ENCODE peak calls at places on chromosomes 1 and 21, in eight cellular contexts. One of them, this sample, is unnamed.

GRCh38 chr1:5099018-5099417 is 444.6 kb downstream of the AJAP1 start:
- DNase-seq in NCI-H510A treated with DMSO at 0.1 percent for 48 hours: peak
- DNase-seq in NCI-H446 treated with DMSO at 0.1 percent for 48 hours: no peak
- DNase-seq in HEK293T: no peak
- DNase-seq in SJSA1: no peak
- DNase-seq in T-helper 1 cell: no peak
- DNase-seq in ascending aorta: no peak
- DNase-seq in left ventricle myocardium inferior: no peak
- DNase-seq in this sample: no peak

GRCh38 chr1:71083271-71083670 is 2.4 kb upstream of the ZRANB2 start:
- DNase-seq in NCI-H510A treated with DMSO at 0.1 percent for 48 hours: no peak
- DNase-seq in NCI-H446 treated with DMSO at 0.1 percent for 48 hours: no peak
- DNase-seq in HEK293T: no peak
- DNase-seq in SJSA1: peak
- DNase-seq in T-helper 1 cell: no peak
- DNase-seq in ascending aorta: no peak
- DNase-seq in left ventricle myocardium inferior: no peak
- DNase-seq in this sample: no peak

GRCh38 chr1:118360817-118361216 is 175.8 kb upstream of the SPAG17 start:
- DNase-seq in NCI-H510A treated with DMSO at 0.1 percent for 48 hours: no peak
- DNase-seq in NCI-H446 treated with DMSO at 0.1 percent for 48 hours: peak
- DNase-seq in HEK293T: no peak
- DNase-seq in SJSA1: peak
- DNase-seq in T-helper 1 cell: no peak
- DNase-seq in ascending aorta: no peak
- DNase-seq in left ventricle myocardium inferior: no peak
- DNase-seq in this sample: no peak

GRCh38 chr1:246773213-246773641 is 49.0 kb downstream of the SCCPDH start:
- DNase-seq in NCI-H510A treated with DMSO at 0.1 percent for 48 hours: no peak
- DNase-seq in NCI-H446 treated with DMSO at 0.1 percent for 48 hours: no peak
- DNase-seq in HEK293T: no peak
- DNase-seq in SJSA1: no peak
- DNase-seq in T-helper 1 cell: no peak
- DNase-seq in ascending aorta: no peak
- DNase-seq in left ventricle myocardium inferior: no peak
- DNase-seq in this sample: no peak

GRCh38 chr1:167514278-167514677 is 4.1 kb downstream of the CD247 start:
- DNase-seq in NCI-H510A treated with DMSO at 0.1 percent for 48 hours: no peak
- DNase-seq in NCI-H446 treated with DMSO at 0.1 percent for 48 hours: no peak
- DNase-seq in HEK293T: no peak
- DNase-seq in SJSA1: no peak
- DNase-seq in T-helper 1 cell: no peak
- DNase-seq in ascending aorta: peak
- DNase-seq in left ventricle myocardium inferior: no peak
- DNase-seq in this sample: no peak

GRCh38 chr1:96306809-96307208 is 414.8 kb upstream of the PTBP2 start:
- DNase-seq in NCI-H510A treated with DMSO at 0.1 percent for 48 hours: no peak
- DNase-seq in NCI-H446 treated with DMSO at 0.1 percent for 48 hours: no peak
- DNase-seq in HEK293T: no peak
- DNase-seq in SJSA1: no peak
- DNase-seq in T-helper 1 cell: no peak
- DNase-seq in ascending aorta: no peak
- DNase-seq in left ventricle myocardium inferior: no peak
- DNase-seq in this sample: no peak

GRCh38 chr1:56189946-56190920 is 389.1 kb downstream of the PLPP3 start:
- DNase-seq in NCI-H510A treated with DMSO at 0.1 percent for 48 hours: no peak
- DNase-seq in NCI-H446 treated with DMSO at 0.1 percent for 48 hours: no peak
- DNase-seq in HEK293T: peak
- DNase-seq in SJSA1: peak
- DNase-seq in T-helper 1 cell: no peak
- DNase-seq in ascending aorta: no peak
- DNase-seq in left ventricle myocardium inferior: no peak
- DNase-seq in this sample: no peak

GRCh38 chr1:160521554-160521953 is 1.5 kb downstream of the SLAMF6 start:
- DNase-seq in NCI-H510A treated with DMSO at 0.1 percent for 48 hours: no peak
- DNase-seq in NCI-H446 treated with DMSO at 0.1 percent for 48 hours: no peak
- DNase-seq in HEK293T: no peak
- DNase-seq in SJSA1: no peak
- DNase-seq in T-helper 1 cell: no peak
- DNase-seq in ascending aorta: no peak
- DNase-seq in left ventricle myocardium inferior: no peak
- DNase-seq in this sample: no peak

GRCh38 chr1:92486251-92487077 is at the start of gene GFI1:
- DNase-seq in NCI-H510A treated with DMSO at 0.1 percent for 48 hours: peak
- DNase-seq in NCI-H446 treated with DMSO at 0.1 percent for 48 hours: no peak
- DNase-seq in HEK293T: peak
- DNase-seq in SJSA1: no peak
- DNase-seq in T-helper 1 cell: peak
- DNase-seq in ascending aorta: peak
- DNase-seq in left ventricle myocardium inferior: peak
- DNase-seq in this sample: no peak

GRCh38 chr1:116066868-116067563 is 44.2 kb upstream of the MAB21L3 start:
- DNase-seq in NCI-H510A treated with DMSO at 0.1 percent for 48 hours: no peak
- DNase-seq in NCI-H446 treated with DMSO at 0.1 percent for 48 hours: no peak
- DNase-seq in HEK293T: no peak
- DNase-seq in SJSA1: peak
- DNase-seq in T-helper 1 cell: no peak
- DNase-seq in ascending aorta: no peak
- DNase-seq in left ventricle myocardium inferior: no peak
- DNase-seq in this sample: no peak

GRCh38 chr1:100896481-100896982 is 642 bp downstream of the SLC30A7 start:
- DNase-seq in NCI-H510A treated with DMSO at 0.1 percent for 48 hours: peak
- DNase-seq in NCI-H446 treated with DMSO at 0.1 percent for 48 hours: peak
- DNase-seq in HEK293T: peak
- DNase-seq in SJSA1: peak
- DNase-seq in T-helper 1 cell: peak
- DNase-seq in ascending aorta: no peak
- DNase-seq in left ventricle myocardium inferior: no peak
- DNase-seq in this sample: no peak

GRCh38 chr1:64959973-64960372 is 6.4 kb downstream of the JAK1 start:
- DNase-seq in NCI-H510A treated with DMSO at 0.1 percent for 48 hours: no peak
- DNase-seq in NCI-H446 treated with DMSO at 0.1 percent for 48 hours: no peak
- DNase-seq in HEK293T: no peak
- DNase-seq in SJSA1: no peak
- DNase-seq in T-helper 1 cell: no peak
- DNase-seq in ascending aorta: no peak
- DNase-seq in left ventricle myocardium inferior: no peak
- DNase-seq in this sample: no peak

GRCh38 chr1:31505884-31506497 is 70.3 kb upstream of the TINAGL1 start:
- DNase-seq in NCI-H510A treated with DMSO at 0.1 percent for 48 hours: no peak
- DNase-seq in NCI-H446 treated with DMSO at 0.1 percent for 48 hours: no peak
- DNase-seq in HEK293T: no peak
- DNase-seq in SJSA1: peak
- DNase-seq in T-helper 1 cell: no peak
- DNase-seq in ascending aorta: no peak
- DNase-seq in left ventricle myocardium inferior: no peak
- DNase-seq in this sample: no peak

GRCh38 chr21:27406297-27407009 is 439.6 kb upstream of the ADAMTS5 start:
- DNase-seq in NCI-H510A treated with DMSO at 0.1 percent for 48 hours: no peak
- DNase-seq in NCI-H446 treated with DMSO at 0.1 percent for 48 hours: no peak
- DNase-seq in HEK293T: no peak
- DNase-seq in SJSA1: no peak
- DNase-seq in T-helper 1 cell: no peak
- DNase-seq in ascending aorta: no peak
- DNase-seq in left ventricle myocardium inferior: no peak
- DNase-seq in this sample: no peak

GRCh38 chr1:202462342-202463076 is 114.0 kb downstream of the PPP1R12B start:
- DNase-seq in NCI-H510A treated with DMSO at 0.1 percent for 48 hours: peak
- DNase-seq in NCI-H446 treated with DMSO at 0.1 percent for 48 hours: no peak
- DNase-seq in HEK293T: no peak
- DNase-seq in SJSA1: no peak
- DNase-seq in T-helper 1 cell: no peak
- DNase-seq in ascending aorta: no peak
- DNase-seq in left ventricle myocardium inferior: no peak
- DNase-seq in this sample: peak

GRCh38 chr1:192702212-192702993 is 66.5 kb downstream of the RGS13 start:
- DNase-seq in NCI-H510A treated with DMSO at 0.1 percent for 48 hours: no peak
- DNase-seq in NCI-H446 treated with DMSO at 0.1 percent for 48 hours: no peak
- DNase-seq in HEK293T: no peak
- DNase-seq in SJSA1: peak
- DNase-seq in T-helper 1 cell: no peak
- DNase-seq in ascending aorta: no peak
- DNase-seq in left ventricle myocardium inferior: no peak
- DNase-seq in this sample: no peak

GRCh38 chr1:24673336-24673735 is 30.2 kb downstream of the SRRM1 start:
- DNase-seq in NCI-H510A treated with DMSO at 0.1 percent for 48 hours: no peak
- DNase-seq in NCI-H446 treated with DMSO at 0.1 percent for 48 hours: no peak
- DNase-seq in HEK293T: no peak
- DNase-seq in SJSA1: no peak
- DNase-seq in T-helper 1 cell: no peak
- DNase-seq in ascending aorta: no peak
- DNase-seq in left ventricle myocardium inferior: no peak
- DNase-seq in this sample: no peak

GRCh38 chr1:181178241-181178640 is 89.7 kb downstream of the IER5 start:
- DNase-seq in NCI-H510A treated with DMSO at 0.1 percent for 48 hours: no peak
- DNase-seq in NCI-H446 treated with DMSO at 0.1 percent for 48 hours: no peak
- DNase-seq in HEK293T: no peak
- DNase-seq in SJSA1: no peak
- DNase-seq in T-helper 1 cell: no peak
- DNase-seq in ascending aorta: peak
- DNase-seq in left ventricle myocardium inferior: no peak
- DNase-seq in this sample: no peak